ENCODE peak calls at places on chromosomes 1 and 21, in nine cellular contexts. R, E, H, O, B, K, P, Z and V are unnamed samples.

GRCh38 chr1:67555487-67556296 is 125.5 kb upstream of the SERBP1 start:
- DNase-seq in R (no peak), E (peak), H (peak), O (no peak), B (no peak), K (no peak), P (no peak), Z (no peak), V (no peak)

GRCh38 chr1:118090130-118090529 is 94.9 kb downstream of the SPAG17 start:
- DNase-seq in R (no peak), E (no peak), H (no peak), O (no peak), B (no peak), K (no peak), P (no peak), Z (no peak), V (no peak)

GRCh38 chr21:32826317-32827167 is 55.0 kb upstream of the PAXBP1 start:
- DNase-seq in R (peak), E (peak), H (peak), O (no peak), B (no peak), K (peak), P (peak), Z (peak), V (peak)

GRCh38 chr21:25313891-25314646 is 293.2 kb downstream of the MRPL39 start:
- DNase-seq in R (no peak), E (no peak), H (no peak), O (no peak), B (no peak), K (peak), P (no peak), Z (no peak), V (no peak)

GRCh38 chr1:118920124-118920675 is 67.9 kb downstream of the TBX15 start:
- DNase-seq in R (no peak), E (no peak), H (no peak), O (no peak), B (no peak), K (no peak), P (no peak), Z (no peak), V (no peak)

GRCh38 chr1:162187676-162188075 is 118.2 kb downstream of the NOS1AP start:
- DNase-seq in R (no peak), E (no peak), H (no peak), O (no peak), B (no peak), K (no peak), P (no peak), Z (no peak), V (peak)

GRCh38 chr1:25954371-25954938 is 43.4 kb downstream of the PAFAH2 start:
- DNase-seq in R (no peak), E (no peak), H (no peak), O (no peak), B (no peak), K (no peak), P (no peak), Z (no peak), V (no peak)

GRCh38 chr1:153985984-153986761 is at the start of gene RAB13:
- DNase-seq in R (no peak), E (peak), H (peak), O (no peak), B (peak), K (no peak), P (no peak), Z (no peak), V (peak)

GRCh38 chr1:160544647-160545046 is 21.6 kb upstream of the SLAMF6 start:
- DNase-seq in R (no peak), E (peak), H (no peak), O (no peak), B (no peak), K (peak), P (peak), Z (no peak), V (peak)

GRCh38 chr1:229204863-229205777 is 65.8 kb upstream of the RAB4A start:
- DNase-seq in R (peak), E (no peak), H (no peak), O (no peak), B (no peak), K (no peak), P (no peak), Z (no peak), V (no peak)

GRCh38 chr1:201224671-201225400 is 34.2 kb downstream of the IGFN1 start:
- DNase-seq in R (no peak), E (no peak), H (no peak), O (no peak), B (no peak), K (no peak), P (no peak), Z (no peak), V (no peak)

GRCh38 chr1:40133122-40133665 is 28.0 kb upstream of the RLF start:
- DNase-seq in R (no peak), E (peak), H (no peak), O (no peak), B (no peak), K (no peak), P (no peak), Z (no peak), V (peak)

GRCh38 chr1:46246548-46247432 is 773 bp upstream of the RAD54L start:
- DNase-seq in R (peak), E (peak), H (no peak), O (no peak), B (no peak), K (peak), P (no peak), Z (no peak), V (no peak)

GRCh38 chr1:218164111-218164929 is 120.8 kb upstream of the RRP15 start:
- DNase-seq in R (no peak), E (peak), H (peak), O (no peak), B (peak), K (no peak), P (peak), Z (no peak), V (no peak)

GRCh38 chr1:161962094-161962887 is 61.4 kb downstream of the OLFML2B start:
- DNase-seq in R (no peak), E (no peak), H (no peak), O (no peak), B (no peak), K (no peak), P (peak), Z (peak), V (peak)